ENCODE peak calls at places on chromosome 11, in eight cellular contexts. One of them, this sample, is unnamed. For H3K4me1, the result is how much of the 10 kb centered on the place peaks cover.

GRCh38 chr11:86660011-86660595 is 12.3 kb downstream of the ME3 start:
- DNase-seq in GM12878: no peak
- DNase-seq in hepatocyte: no peak
- DNase-seq in tibial artery: no peak
- DNase-seq in body of pancreas: no peak
- DNase-seq in CD8-positive, alpha-beta T cell: no peak
- DNase-seq in IMR-90: peak
- DNase-seq in colonic mucosa: no peak
- DNase-seq in this sample: no peak

GRCh38 chr11:58059011-58059358 is 28.2 kb downstream of the OR6Q1 start:
- DNase-seq in GM12878: no peak
- DNase-seq in hepatocyte: peak
- DNase-seq in tibial artery: no peak
- DNase-seq in body of pancreas: peak
- DNase-seq in CD8-positive, alpha-beta T cell: no peak
- DNase-seq in IMR-90: peak
- DNase-seq in colonic mucosa: no peak
- DNase-seq in this sample: no peak

GRCh38 chr11:115927823-115928329 is 423.7 kb upstream of the CADM1 start:
- DNase-seq in GM12878: peak
- DNase-seq in hepatocyte: no peak
- DNase-seq in tibial artery: no peak
- DNase-seq in body of pancreas: no peak
- DNase-seq in CD8-positive, alpha-beta T cell: no peak
- DNase-seq in IMR-90: no peak
- DNase-seq in colonic mucosa: no peak
- DNase-seq in this sample: no peak

GRCh38 chr11:75773595-75774353 is 5.2 kb downstream of the DGAT2 start:
- DNase-seq in GM12878: peak
- DNase-seq in hepatocyte: no peak
- DNase-seq in tibial artery: no peak
- DNase-seq in body of pancreas: no peak
- DNase-seq in CD8-positive, alpha-beta T cell: no peak
- DNase-seq in IMR-90: no peak
- DNase-seq in colonic mucosa: no peak
- DNase-seq in this sample: no peak

GRCh38 chr11:122779047-122779629 is 59.2 kb upstream of the CRTAM start:
- DNase-seq in GM12878: no peak
- DNase-seq in hepatocyte: no peak
- DNase-seq in tibial artery: no peak
- DNase-seq in body of pancreas: no peak
- DNase-seq in CD8-positive, alpha-beta T cell: no peak
- DNase-seq in IMR-90: no peak
- DNase-seq in colonic mucosa: no peak
- DNase-seq in this sample: no peak

GRCh38 chr11:11082651-11083050 is 224.8 kb upstream of the ZBED5 start:
- DNase-seq in GM12878: no peak
- DNase-seq in hepatocyte: no peak
- DNase-seq in tibial artery: no peak
- DNase-seq in body of pancreas: no peak
- DNase-seq in CD8-positive, alpha-beta T cell: no peak
- DNase-seq in IMR-90: no peak
- DNase-seq in colonic mucosa: no peak
- DNase-seq in this sample: no peak

GRCh38 chr11:134584706-134585445 is 172.8 kb upstream of the B3GAT1 start:
- DNase-seq in GM12878: no peak
- DNase-seq in hepatocyte: no peak
- DNase-seq in tibial artery: no peak
- DNase-seq in body of pancreas: no peak
- DNase-seq in CD8-positive, alpha-beta T cell: no peak
- DNase-seq in IMR-90: no peak
- DNase-seq in colonic mucosa: no peak
- DNase-seq in this sample: peak

GRCh38 chr11:101955278-101955677 is 39.0 kb upstream of the ANGPTL5 start:
- DNase-seq in GM12878: no peak
- DNase-seq in hepatocyte: no peak
- DNase-seq in tibial artery: no peak
- DNase-seq in body of pancreas: no peak
- DNase-seq in CD8-positive, alpha-beta T cell: no peak
- DNase-seq in IMR-90: no peak
- DNase-seq in colonic mucosa: no peak
- DNase-seq in this sample: no peak

GRCh38 chr11:96337541-96338530 is 5.2 kb downstream of the MAML2 start:
- DNase-seq in GM12878: no peak
- DNase-seq in hepatocyte: peak
- DNase-seq in tibial artery: no peak
- DNase-seq in body of pancreas: no peak
- DNase-seq in CD8-positive, alpha-beta T cell: no peak
- DNase-seq in IMR-90: peak
- DNase-seq in colonic mucosa: peak
- DNase-seq in this sample: peak

GRCh38 chr11:35617687-35618496 is at the start of gene FJX1:
- DNase-seq in GM12878: no peak
- DNase-seq in hepatocyte: peak
- DNase-seq in tibial artery: peak
- DNase-seq in body of pancreas: peak
- DNase-seq in CD8-positive, alpha-beta T cell: no peak
- DNase-seq in IMR-90: peak
- DNase-seq in colonic mucosa: peak
- DNase-seq in this sample: peak

GRCh38 chr11:18471995-18472394 is 16.3 kb downstream of the LDHAL6A start:
- DNase-seq in GM12878: no peak
- DNase-seq in hepatocyte: no peak
- DNase-seq in tibial artery: no peak
- DNase-seq in body of pancreas: no peak
- DNase-seq in CD8-positive, alpha-beta T cell: no peak
- DNase-seq in IMR-90: no peak
- DNase-seq in colonic mucosa: no peak
- DNase-seq in this sample: no peak

GRCh38 chr11:25587496-25587895 is 744.4 kb upstream of the ANO3 start:
- DNase-seq in GM12878: no peak
- DNase-seq in hepatocyte: no peak
- DNase-seq in tibial artery: no peak
- DNase-seq in body of pancreas: no peak
- DNase-seq in CD8-positive, alpha-beta T cell: no peak
- DNase-seq in IMR-90: no peak
- DNase-seq in colonic mucosa: no peak
- DNase-seq in this sample: no peak

GRCh38 chr11:133898770-133899115 is 53.4 kb upstream of the SPATA19 start:
- DNase-seq in GM12878: no peak
- DNase-seq in hepatocyte: no peak
- DNase-seq in tibial artery: peak
- DNase-seq in body of pancreas: no peak
- DNase-seq in CD8-positive, alpha-beta T cell: no peak
- DNase-seq in IMR-90: no peak
- DNase-seq in colonic mucosa: no peak
- DNase-seq in this sample: no peak

GRCh38 chr11:19164881-19165280 is 36.9 kb downstream of the CSRP3 start:
- DNase-seq in GM12878: no peak
- DNase-seq in hepatocyte: no peak
- DNase-seq in tibial artery: no peak
- DNase-seq in body of pancreas: no peak
- DNase-seq in CD8-positive, alpha-beta T cell: no peak
- DNase-seq in IMR-90: no peak
- DNase-seq in colonic mucosa: no peak
- DNase-seq in this sample: no peak

GRCh38 chr11:120977470-120977869 is 46.4 kb upstream of the TBCEL start:
- DNase-seq in GM12878: no peak
- DNase-seq in hepatocyte: no peak
- DNase-seq in tibial artery: no peak
- DNase-seq in body of pancreas: no peak
- DNase-seq in CD8-positive, alpha-beta T cell: no peak
- DNase-seq in IMR-90: peak
- DNase-seq in colonic mucosa: no peak
- DNase-seq in this sample: no peak

GRCh38 chr11:45658292-45658991 is 7.0 kb downstream of the CHST1 start:
- DNase-seq in GM12878: no peak
- DNase-seq in hepatocyte: peak
- DNase-seq in tibial artery: peak
- DNase-seq in body of pancreas: peak
- DNase-seq in CD8-positive, alpha-beta T cell: no peak
- DNase-seq in IMR-90: peak
- DNase-seq in colonic mucosa: peak
- DNase-seq in this sample: no peak

GRCh38 chr11:111414267-111414931 is 35.3 kb upstream of the POU2AF1 start:
- DNase-seq in GM12878: peak
- DNase-seq in hepatocyte: no peak
- DNase-seq in tibial artery: no peak
- DNase-seq in body of pancreas: no peak
- DNase-seq in CD8-positive, alpha-beta T cell: no peak
- DNase-seq in IMR-90: no peak
- DNase-seq in colonic mucosa: no peak
- DNase-seq in this sample: no peak

GRCh38 chr11:133834399-133835257 is 10.7 kb downstream of the SPATA19 start:
- DNase-seq in GM12878: no peak
- DNase-seq in hepatocyte: no peak
- DNase-seq in tibial artery: no peak
- DNase-seq in body of pancreas: no peak
- DNase-seq in CD8-positive, alpha-beta T cell: no peak
- DNase-seq in IMR-90: no peak
- DNase-seq in colonic mucosa: no peak
- DNase-seq in this sample: no peak

GRCh38 chr11:126175261-126175885 is 36.1 kb downstream of the RPUSD4 start:
- DNase-seq in GM12878: no peak
- DNase-seq in hepatocyte: no peak
- DNase-seq in tibial artery: no peak
- DNase-seq in body of pancreas: no peak
- DNase-seq in CD8-positive, alpha-beta T cell: no peak
- DNase-seq in IMR-90: no peak
- DNase-seq in colonic mucosa: no peak
- DNase-seq in this sample: no peak

GRCh38 chr11:22431074-22431473 is 92.9 kb downstream of the SLC17A6 start:
- DNase-seq in GM12878: no peak
- DNase-seq in hepatocyte: no peak
- DNase-seq in tibial artery: no peak
- DNase-seq in body of pancreas: no peak
- DNase-seq in CD8-positive, alpha-beta T cell: no peak
- DNase-seq in IMR-90: no peak
- DNase-seq in colonic mucosa: no peak
- DNase-seq in this sample: no peak

GRCh38 chr11:22430286-22430685 is 92.1 kb downstream of the SLC17A6 start:
- DNase-seq in GM12878: no peak
- DNase-seq in hepatocyte: no peak
- DNase-seq in tibial artery: no peak
- DNase-seq in body of pancreas: no peak
- DNase-seq in CD8-positive, alpha-beta T cell: no peak
- DNase-seq in IMR-90: no peak
- DNase-seq in colonic mucosa: no peak
- DNase-seq in this sample: no peak

GRCh38 chr11:22432331-22433065 is 94.3 kb downstream of the SLC17A6 start:
- DNase-seq in GM12878: no peak
- DNase-seq in hepatocyte: no peak
- DNase-seq in tibial artery: no peak
- DNase-seq in body of pancreas: peak
- DNase-seq in CD8-positive, alpha-beta T cell: no peak
- DNase-seq in IMR-90: peak
- DNase-seq in colonic mucosa: no peak
- DNase-seq in this sample: peak

GRCh38 chr11:22433517-22433916 is 95.3 kb downstream of the SLC17A6 start:
- DNase-seq in GM12878: no peak
- DNase-seq in hepatocyte: no peak
- DNase-seq in tibial artery: no peak
- DNase-seq in body of pancreas: no peak
- DNase-seq in CD8-positive, alpha-beta T cell: no peak
- DNase-seq in IMR-90: no peak
- DNase-seq in colonic mucosa: no peak
- DNase-seq in this sample: no peak

DNA sequence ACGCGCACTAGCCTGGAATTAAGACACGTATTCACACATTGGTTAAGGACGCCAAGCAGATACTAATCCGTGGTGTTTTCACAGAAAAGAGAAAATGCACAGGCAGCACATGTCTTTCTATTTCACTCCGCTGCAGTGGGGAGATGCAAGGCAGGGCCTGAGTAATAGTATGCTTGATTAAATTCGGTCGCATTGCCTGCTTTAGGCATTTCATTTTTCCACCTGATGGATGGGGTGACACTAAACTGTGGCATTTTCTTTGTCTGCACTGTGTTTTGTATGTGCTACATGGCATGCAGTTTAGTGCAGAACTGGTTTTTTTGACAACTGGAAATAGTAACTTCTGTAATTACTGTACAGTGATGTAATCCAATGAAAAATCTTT is 94.9 kb downstream of the SLC17A6 start:
- DNase-seq in GM12878: no peak
- DNase-seq in hepatocyte: no peak
- DNase-seq in tibial artery: no peak
- DNase-seq in body of pancreas: no peak
- DNase-seq in CD8-positive, alpha-beta T cell: no peak
- DNase-seq in IMR-90: no peak
- DNase-seq in colonic mucosa: no peak
- DNase-seq in this sample: no peak
- H3K4me3 ChIP-seq in GM12878: no peak
- H3K4me3 ChIP-seq in hepatocyte: no peak
- H3K4me3 ChIP-seq in tibial artery: no peak
- H3K4me3 ChIP-seq in body of pancreas: no peak
- H3K4me3 ChIP-seq in CD8-positive, alpha-beta T cell: no peak
- H3K4me3 ChIP-seq in IMR-90: peak
- H3K4me3 ChIP-seq in colonic mucosa: no peak
- H3K4me3 ChIP-seq in this sample: no peak

GRCh38 chr11:65216830-65217229 is 35.1 kb downstream of the CAPN1 start:
- DNase-seq in GM12878: no peak
- DNase-seq in hepatocyte: no peak
- DNase-seq in tibial artery: peak
- DNase-seq in body of pancreas: no peak
- DNase-seq in CD8-positive, alpha-beta T cell: no peak
- DNase-seq in IMR-90: no peak
- DNase-seq in colonic mucosa: no peak
- DNase-seq in this sample: no peak
- TF ChIP-seq CTCF in GM12878: no peak
- TF ChIP-seq CTCF in hepatocyte: no peak
- TF ChIP-seq CTCF in tibial artery: no peak
- TF ChIP-seq CTCF in body of pancreas: no peak
- TF ChIP-seq CTCF in CD8-positive, alpha-beta T cell: no peak
- TF ChIP-seq CTCF in IMR-90: no peak
- TF ChIP-seq CTCF in colonic mucosa: no peak
- TF ChIP-seq CTCF in this sample: no peak

GRCh38 chr11:28106351-28107043 is 1.5 kb downstream of the KIF18A start:
- DNase-seq in GM12878: no peak
- DNase-seq in hepatocyte: no peak
- DNase-seq in tibial artery: no peak
- DNase-seq in body of pancreas: no peak
- DNase-seq in CD8-positive, alpha-beta T cell: no peak
- DNase-seq in IMR-90: no peak
- DNase-seq in colonic mucosa: no peak
- DNase-seq in this sample: no peak
- H3K4me1 ChIP-seq in GM12878: under half
- H3K4me1 ChIP-seq in hepatocyte: under half
- H3K4me1 ChIP-seq in tibial artery: under half
- H3K4me1 ChIP-seq in body of pancreas: under half
- H3K4me1 ChIP-seq in CD8-positive, alpha-beta T cell: under half
- H3K4me1 ChIP-seq in IMR-90: under half
- H3K4me1 ChIP-seq in colonic mucosa: under half
- H3K4me1 ChIP-seq in this sample: under half

GRCh38 chr11:93490996-93491618 is 52.1 kb downstream of the SMCO4 start:
- DNase-seq in GM12878: no peak
- DNase-seq in hepatocyte: no peak
- DNase-seq in tibial artery: no peak
- DNase-seq in body of pancreas: no peak
- DNase-seq in CD8-positive, alpha-beta T cell: no peak
- DNase-seq in IMR-90: no peak
- DNase-seq in colonic mucosa: no peak
- DNase-seq in this sample: no peak
- H3K4me3 ChIP-seq in GM12878: no peak
- H3K4me3 ChIP-seq in hepatocyte: no peak
- H3K4me3 ChIP-seq in tibial artery: no peak
- H3K4me3 ChIP-seq in body of pancreas: no peak
- H3K4me3 ChIP-seq in CD8-positive, alpha-beta T cell: no peak
- H3K4me3 ChIP-seq in IMR-90: no peak
- H3K4me3 ChIP-seq in colonic mucosa: no peak
- H3K4me3 ChIP-seq in this sample: no peak

This sample was measured in mucosa of descending colon.